ENCODE peak calls at places on chromosomes 12 and 14, in nine cellular contexts. R, S, X, Q, M, A, F, G and K are unnamed samples.

GRCh38 chr12:52236386-52237050 is 3.5 kb downstream of the KRT7 start:
- DNase-seq in R (no peak), S (no peak), X (no peak), Q (no peak), M (no peak), A (no peak), F (no peak), G (no peak), K (no peak)

GRCh38 chr14:68703093-68703492 is 89.8 kb downstream of the ZFP36L1 start:
- DNase-seq in R (no peak), S (no peak), X (peak), Q (no peak), M (peak), A (no peak), F (no peak), G (no peak), K (no peak)

GRCh38 chr14:101224356-101225115 is 321.0 kb upstream of the RTL1 start:
- DNase-seq in R (no peak), S (no peak), X (no peak), Q (no peak), M (no peak), A (no peak), F (no peak), G (no peak), K (peak)

GRCh38 chr12:45315462-45315861 is 99.6 kb downstream of the ANO6 start:
- DNase-seq in R (no peak), S (no peak), X (no peak), Q (no peak), M (no peak), A (peak), F (no peak), G (no peak), K (no peak)

GRCh38 chr14:54975856-54976255 is 51.0 kb downstream of the WDHD1 start:
- DNase-seq in R (no peak), S (no peak), X (peak), Q (no peak), M (no peak), A (no peak), F (no peak), G (no peak), K (no peak)

GRCh38 chr12:34290191-34290995 is 268.1 kb downstream of the ALG10 start:
- DNase-seq in R (no peak), S (no peak), X (no peak), Q (no peak), M (no peak), A (no peak), F (no peak), G (no peak), K (no peak)

GRCh38 chr14:23182372-23183014 is 967 bp downstream of the SLC7A8 start:
- DNase-seq in R (no peak), S (peak), X (no peak), Q (peak), M (no peak), A (peak), F (no peak), G (no peak), K (peak)

GRCh38 chr14:90513151-90514014 is 116.6 kb downstream of the CALM1 start:
- DNase-seq in R (no peak), S (peak), X (peak), Q (no peak), M (no peak), A (peak), F (no peak), G (peak), K (peak)

GRCh38 chr12:11561416-11561815 is 88.1 kb upstream of the ETV6 start:
- DNase-seq in R (no peak), S (no peak), X (no peak), Q (no peak), M (no peak), A (no peak), F (no peak), G (no peak), K (no peak)

GRCh38 chr12:7749442-7749841 is 2.3 kb upstream of the CLEC4C start:
- DNase-seq in R (no peak), S (no peak), X (no peak), Q (no peak), M (no peak), A (no peak), F (no peak), G (no peak), K (no peak)

GRCh38 chr12:113852695-113853490 is 113.2 kb downstream of the RBM19 start:
- DNase-seq in R (no peak), S (no peak), X (no peak), Q (no peak), M (no peak), A (no peak), F (no peak), G (no peak), K (no peak)